ENCODE peak calls at places on chromosomes 3 and 15, in eight cellular contexts. H is cardiac fibroblast, Q is lower leg skin, V is H1, N is omental fat pad, K is H9, G is K562, O is Peyer's patch. Y is an unnamed sample.

GRCh38 chr15:90402230-90402629 is 14.2 kb downstream of the IQGAP1 start:
- DNase-seq in H (peak), Q (peak), V (no peak), N (no peak), K (no peak), G (no peak), O (no peak), Y (no peak)

GRCh38 chr3:112004664-112005063 is 5.9 kb downstream of the TAGLN3 start:
- DNase-seq in H (no peak), Q (no peak), V (no peak), N (no peak), K (no peak), G (peak), O (peak), Y (no peak)

GRCh38 chr3:172516318-172517214 is 6.7 kb downstream of the TNFSF10 start:
- DNase-seq in H (peak), Q (peak), V (no peak), N (no peak), K (no peak), G (no peak), O (peak), Y (no peak)

GRCh38 chr15:25682349-25682748 is 180.8 kb downstream of the ATP10A start:
- DNase-seq in H (no peak), Q (no peak), V (no peak), N (no peak), K (no peak), G (no peak), O (peak), Y (no peak)

GRCh38 chr3:141950572-141951493 is 74.4 kb downstream of the ATP1B3 start:
- DNase-seq in H (no peak), Q (peak), V (no peak), N (no peak), K (no peak), G (no peak), O (peak), Y (no peak)

GRCh38 chr3:138768126-138768525 is 66.6 kb downstream of the PIK3CB start:
- DNase-seq in H (no peak), Q (no peak), V (no peak), N (no peak), K (peak), G (no peak), O (no peak), Y (no peak)

GRCh38 chr3:4358273-4358672 is 55.1 kb downstream of the SETMAR start:
- DNase-seq in H (peak), Q (no peak), V (no peak), N (no peak), K (no peak), G (no peak), O (no peak), Y (no peak)

GRCh38 chr3:78507196-78507984 is 1260.4 kb downstream of the ROBO1 start:
- DNase-seq in H (no peak), Q (no peak), V (peak), N (no peak), K (no peak), G (no peak), O (no peak), Y (no peak)

GRCh38 chr15:83127547-83128150 is 20.2 kb downstream of the TM6SF1 start:
- DNase-seq in H (peak), Q (no peak), V (no peak), N (no peak), K (no peak), G (no peak), O (no peak), Y (no peak)

GRCh38 chr15:35173444-35174118 is 88.5 kb upstream of the NANOGP8 start:
- DNase-seq in H (peak), Q (no peak), V (no peak), N (no peak), K (no peak), G (peak), O (no peak), Y (no peak)

GRCh38 chr3:908839-909238 is 184.0 kb upstream of the CNTN6 start:
- DNase-seq in H (peak), Q (no peak), V (no peak), N (no peak), K (peak), G (no peak), O (no peak), Y (no peak)

GRCh38 chr3:153291052-153291689 is 129.1 kb downstream of the RAP2B start:
- DNase-seq in H (peak), Q (no peak), V (peak), N (no peak), K (no peak), G (peak), O (no peak), Y (no peak)

GRCh38 chr3:44468572-44469520 is 8.6 kb downstream of the ZNF445 start:
- DNase-seq in H (peak), Q (no peak), V (no peak), N (no peak), K (peak), G (peak), O (no peak), Y (no peak)

GRCh38 chr15:63509933-63510547 is 5.6 kb downstream of the USP3 start:
- DNase-seq in H (peak), Q (no peak), V (no peak), N (no peak), K (no peak), G (no peak), O (no peak), Y (no peak)

GRCh38 chr3:49606427-49606826 is 52.1 kb downstream of the BSN start:
- DNase-seq in H (no peak), Q (no peak), V (no peak), N (no peak), K (no peak), G (no peak), O (peak), Y (no peak)

GRCh38 chr3:163785693-163786092 is 1292.6 kb downstream of the SI start:
- DNase-seq in H (no peak), Q (no peak), V (no peak), N (no peak), K (peak), G (no peak), O (no peak), Y (no peak)

GRCh38 chr3:119582178-119582577 is 2.9 kb downstream of the ADPRH start:
- DNase-seq in H (peak), Q (no peak), V (no peak), N (no peak), K (no peak), G (no peak), O (no peak), Y (no peak)

GRCh38 chr15:45618813-45619212 is 16.0 kb upstream of the SQOR start:
- DNase-seq in H (no peak), Q (no peak), V (no peak), N (no peak), K (no peak), G (no peak), O (no peak), Y (no peak)

GRCh38 chr3:31277582-31277981 is 255.1 kb upstream of the STT3B start:
- DNase-seq in H (peak), Q (no peak), V (no peak), N (no peak), K (no peak), G (no peak), O (no peak), Y (no peak)

GRCh38 chr3:53817211-53817610 is 29.0 kb downstream of the CHDH start:
- DNase-seq in H (no peak), Q (peak), V (no peak), N (no peak), K (no peak), G (no peak), O (no peak), Y (no peak)

DNA sequence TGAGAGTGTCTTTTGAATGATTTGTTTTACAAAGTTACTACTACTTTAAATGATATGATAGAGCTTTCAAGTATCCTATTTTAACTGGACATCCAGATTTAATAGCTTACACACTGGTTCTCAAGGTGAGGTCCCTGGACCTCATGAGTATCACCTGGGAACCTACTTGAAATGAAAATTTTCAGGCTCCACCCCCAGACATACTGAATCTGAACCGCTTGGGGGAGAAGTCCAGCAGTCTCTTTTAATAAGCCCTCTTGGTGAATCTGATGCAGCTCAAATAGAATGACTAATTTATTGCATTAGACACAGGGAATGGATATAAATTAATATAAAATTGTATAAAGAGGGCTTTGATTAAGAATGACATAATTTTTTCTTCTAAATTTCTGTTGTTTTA is 29.4 kb upstream of the SLITRK3 start:
- DNase-seq in H (no peak), Q (no peak), V (no peak), N (no peak), K (no peak), G (no peak), O (no peak), Y (no peak)
- TF ChIP-seq CTCF in H (no peak), Q (no peak), V (no peak), N (no peak), K (no peak), G (no peak), O (no peak), Y (no peak)

GRCh38 chr3:185717627-185718330 is 107.1 kb downstream of the IGF2BP2 start:
- DNase-seq in H (no peak), Q (no peak), V (no peak), N (no peak), K (no peak), G (no peak), O (no peak), Y (no peak)
- TF ChIP-seq CTCF in H (peak), Q (no peak), V (no peak), N (no peak), K (peak), G (no peak), O (no peak), Y (no peak)

DNA sequence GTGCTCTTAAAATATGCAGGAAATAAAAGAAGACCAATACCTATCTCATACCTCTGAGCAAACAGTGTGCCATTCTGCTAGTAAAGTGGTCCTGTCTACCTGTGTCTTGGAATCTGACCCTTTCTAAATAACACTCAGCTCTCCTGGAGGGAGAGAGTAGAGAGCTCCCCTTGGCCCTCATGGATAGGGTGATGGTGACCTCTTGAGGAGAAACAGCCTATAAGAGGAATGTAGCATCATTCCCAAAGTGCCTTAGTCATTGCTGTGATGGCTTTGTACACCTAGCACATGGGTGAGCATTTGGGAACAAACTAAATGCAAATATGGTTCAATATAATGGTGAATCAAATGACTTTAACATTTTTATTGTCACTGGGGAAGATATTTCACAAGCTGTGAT is 10.0 kb downstream of the SNTN start:
- DNase-seq in H (peak), Q (no peak), V (no peak), N (no peak), K (peak), G (no peak), O (no peak), Y (no peak)
- TF ChIP-seq CTCF in H (no peak), Q (no peak), V (no peak), N (no peak), K (peak), G (no peak), O (no peak), Y (peak)

GRCh38 chr3:40237159-40237558 is 72.3 kb upstream of the EIF1B start:
- DNase-seq in H (no peak), Q (no peak), V (no peak), N (no peak), K (no peak), G (no peak), O (no peak), Y (no peak)

GRCh38 chr3:40243056-40243455 is 66.5 kb upstream of the EIF1B start:
- DNase-seq in H (no peak), Q (no peak), V (no peak), N (no peak), K (no peak), G (no peak), O (no peak), Y (no peak)

GRCh38 chr3:40240921-40241320 is 68.6 kb upstream of the EIF1B start:
- DNase-seq in H (no peak), Q (no peak), V (no peak), N (no peak), K (peak), G (peak), O (no peak), Y (no peak)

GRCh38 chr3:40242638-40243037 is 66.9 kb upstream of the EIF1B start:
- DNase-seq in H (no peak), Q (no peak), V (no peak), N (no peak), K (no peak), G (no peak), O (no peak), Y (no peak)

GRCh38 chr3:40237892-40238571 is 71.5 kb upstream of the EIF1B start:
- DNase-seq in H (peak), Q (no peak), V (peak), N (no peak), K (peak), G (no peak), O (no peak), Y (no peak)
- TF ChIP-seq CTCF in H (peak), Q (no peak), V (peak), N (no peak), K (peak), G (no peak), O (no peak), Y (no peak)

GRCh38 chr15:79849789-79850188 is 47.0 kb downstream of the MTHFS start:
- DNase-seq in H (peak), Q (no peak), V (no peak), N (no peak), K (peak), G (peak), O (no peak), Y (no peak)
- TF ChIP-seq CTCF in H (peak), Q (no peak), V (peak), N (no peak), K (peak), G (peak), O (peak), Y (peak)

DNA sequence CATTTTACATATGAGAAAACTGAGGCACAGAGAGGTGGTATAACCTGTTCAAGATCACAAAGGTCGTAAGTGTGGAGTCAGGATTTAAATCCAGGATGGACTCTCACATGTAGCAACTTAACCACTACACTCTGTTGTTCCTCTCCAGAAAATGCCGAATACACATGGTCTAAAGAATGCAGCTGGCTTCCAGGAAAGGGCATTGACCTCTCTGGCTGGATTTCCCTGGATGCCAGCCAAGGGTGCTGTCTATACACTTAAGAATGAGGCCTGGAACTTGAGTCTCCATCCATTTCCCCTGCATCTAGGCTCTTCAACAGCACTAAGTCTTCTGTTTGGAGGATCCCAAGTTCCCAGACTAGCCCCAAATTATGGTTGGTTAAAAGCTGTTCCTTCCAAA is 60.5 kb downstream of the CERS3 start:
- DNase-seq in H (peak), Q (no peak), V (no peak), N (peak), K (no peak), G (no peak), O (peak), Y (no peak)
- TF ChIP-seq CTCF in H (no peak), Q (no peak), V (no peak), N (no peak), K (no peak), G (no peak), O (no peak), Y (no peak)

DNA sequence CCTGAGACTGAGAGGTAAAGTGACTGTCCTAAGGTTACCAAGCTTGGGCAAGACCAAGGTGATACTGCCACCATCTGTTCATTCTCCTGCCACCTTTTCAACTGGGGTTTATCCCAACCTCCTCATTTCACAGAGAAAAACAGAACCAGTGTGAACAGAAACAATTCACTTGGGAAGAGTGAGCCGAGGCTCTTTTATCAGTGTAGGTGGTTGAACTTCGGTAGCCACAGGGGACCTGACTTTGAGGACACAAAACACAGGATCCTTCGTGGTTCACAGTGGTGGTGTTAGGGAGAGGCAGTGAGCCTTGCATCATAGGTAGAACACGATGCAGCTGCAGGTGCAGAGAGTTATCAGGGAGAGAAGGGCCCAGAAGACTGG is 72.8 kb upstream of the ICE2 start:
- DNase-seq in H (no peak), Q (no peak), V (no peak), N (no peak), K (no peak), G (no peak), O (no peak), Y (no peak)
- TF ChIP-seq CTCF in H (no peak), Q (no peak), V (no peak), N (no peak), K (peak), G (peak), O (no peak), Y (peak)

DNA sequence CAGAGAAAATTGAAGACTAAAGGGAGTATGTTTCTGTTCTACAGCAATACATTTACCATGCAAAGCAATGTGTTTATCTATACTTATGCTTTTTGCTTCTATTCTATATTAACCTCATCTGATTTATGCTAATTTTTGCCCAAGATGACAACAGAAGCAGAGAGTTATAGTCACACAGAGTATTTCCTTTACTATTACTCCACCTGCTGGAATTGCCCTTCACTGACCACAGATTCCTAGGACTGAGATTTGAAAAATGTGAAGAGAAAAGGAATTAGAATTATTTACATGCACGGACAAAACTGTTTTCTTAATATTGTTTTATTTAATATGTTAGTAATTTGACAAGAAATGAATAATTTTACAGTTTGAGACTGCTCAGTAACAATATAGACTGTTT is 745.6 kb downstream of the VGLL3 start:
- DNase-seq in H (no peak), Q (no peak), V (no peak), N (no peak), K (no peak), G (no peak), O (no peak), Y (no peak)
- TF ChIP-seq CTCF in H (no peak), Q (no peak), V (no peak), N (no peak), K (peak), G (no peak), O (peak), Y (peak)